ENCODE peak calls at places on chromosomes 7 and 10, in ten cellular contexts. One of them, this sample, is unnamed.

GRCh38 chr7:34087892-34088891 is 182.9 kb downstream of the BMPER start:
- DNase-seq in cardiac muscle cell: peak
- DNase-seq in fibroblast of mammary gland: peak
- DNase-seq in adrenal gland: no peak
- DNase-seq in neural crest cell: peak
- DNase-seq in AG04450: no peak
- DNase-seq in stomach: peak
- DNase-seq in PC-3: peak
- DNase-seq in HFFc6: peak
- DNase-seq in endothelial cell: peak
- DNase-seq in this sample: peak

GRCh38 chr10:131144711-131145375 is 166.7 kb downstream of the TCERG1L start:
- DNase-seq in cardiac muscle cell: no peak
- DNase-seq in fibroblast of mammary gland: no peak
- DNase-seq in adrenal gland: no peak
- DNase-seq in neural crest cell: no peak
- DNase-seq in AG04450: no peak
- DNase-seq in stomach: no peak
- DNase-seq in PC-3: no peak
- DNase-seq in HFFc6: no peak
- DNase-seq in endothelial cell: no peak
- DNase-seq in this sample: no peak

GRCh38 chr10:87589653-87590052 is 70.0 kb upstream of the PAPSS2 start:
- DNase-seq in cardiac muscle cell: no peak
- DNase-seq in fibroblast of mammary gland: peak
- DNase-seq in adrenal gland: no peak
- DNase-seq in neural crest cell: no peak
- DNase-seq in AG04450: peak
- DNase-seq in stomach: no peak
- DNase-seq in PC-3: peak
- DNase-seq in HFFc6: peak
- DNase-seq in endothelial cell: no peak
- DNase-seq in this sample: no peak

GRCh38 chr7:94300176-94300835 is 94.4 kb upstream of the COL1A2 start:
- DNase-seq in cardiac muscle cell: no peak
- DNase-seq in fibroblast of mammary gland: no peak
- DNase-seq in adrenal gland: no peak
- DNase-seq in neural crest cell: no peak
- DNase-seq in AG04450: no peak
- DNase-seq in stomach: no peak
- DNase-seq in PC-3: peak
- DNase-seq in HFFc6: no peak
- DNase-seq in endothelial cell: no peak
- DNase-seq in this sample: no peak

GRCh38 chr7:44162179-44162578 is 21.0 kb upstream of the MYL7 start:
- DNase-seq in cardiac muscle cell: no peak
- DNase-seq in fibroblast of mammary gland: peak
- DNase-seq in adrenal gland: no peak
- DNase-seq in neural crest cell: no peak
- DNase-seq in AG04450: no peak
- DNase-seq in stomach: no peak
- DNase-seq in PC-3: no peak
- DNase-seq in HFFc6: no peak
- DNase-seq in endothelial cell: no peak
- DNase-seq in this sample: no peak

GRCh38 chr7:44970521-44971051 is 8.2 kb downstream of the MYO1G start:
- DNase-seq in cardiac muscle cell: no peak
- DNase-seq in fibroblast of mammary gland: no peak
- DNase-seq in adrenal gland: peak
- DNase-seq in neural crest cell: no peak
- DNase-seq in AG04450: no peak
- DNase-seq in stomach: no peak
- DNase-seq in PC-3: no peak
- DNase-seq in HFFc6: no peak
- DNase-seq in endothelial cell: no peak
- DNase-seq in this sample: no peak

GRCh38 chr10:77643795-77644468 is 6.3 kb upstream of the KCNMA1 start:
- DNase-seq in cardiac muscle cell: peak
- DNase-seq in fibroblast of mammary gland: peak
- DNase-seq in adrenal gland: peak
- DNase-seq in neural crest cell: peak
- DNase-seq in AG04450: peak
- DNase-seq in stomach: peak
- DNase-seq in PC-3: peak
- DNase-seq in HFFc6: peak
- DNase-seq in endothelial cell: peak
- DNase-seq in this sample: peak

GRCh38 chr7:13240349-13240748 is 552.9 kb downstream of the ARL4A start:
- DNase-seq in cardiac muscle cell: no peak
- DNase-seq in fibroblast of mammary gland: peak
- DNase-seq in adrenal gland: no peak
- DNase-seq in neural crest cell: no peak
- DNase-seq in AG04450: peak
- DNase-seq in stomach: no peak
- DNase-seq in PC-3: peak
- DNase-seq in HFFc6: peak
- DNase-seq in endothelial cell: no peak
- DNase-seq in this sample: no peak

GRCh38 chr7:106778656-106779250 is 86.3 kb upstream of the PIK3CG start:
- DNase-seq in cardiac muscle cell: no peak
- DNase-seq in fibroblast of mammary gland: no peak
- DNase-seq in adrenal gland: no peak
- DNase-seq in neural crest cell: no peak
- DNase-seq in AG04450: no peak
- DNase-seq in stomach: no peak
- DNase-seq in PC-3: no peak
- DNase-seq in HFFc6: no peak
- DNase-seq in endothelial cell: no peak
- DNase-seq in this sample: no peak

GRCh38 chr7:106781007-106781406 is 84.1 kb upstream of the PIK3CG start:
- DNase-seq in cardiac muscle cell: no peak
- DNase-seq in fibroblast of mammary gland: no peak
- DNase-seq in adrenal gland: no peak
- DNase-seq in neural crest cell: no peak
- DNase-seq in AG04450: no peak
- DNase-seq in stomach: no peak
- DNase-seq in PC-3: no peak
- DNase-seq in HFFc6: no peak
- DNase-seq in endothelial cell: no peak
- DNase-seq in this sample: no peak

GRCh38 chr7:106777666-106778299 is 87.3 kb upstream of the PIK3CG start:
- DNase-seq in cardiac muscle cell: no peak
- DNase-seq in fibroblast of mammary gland: no peak
- DNase-seq in adrenal gland: no peak
- DNase-seq in neural crest cell: no peak
- DNase-seq in AG04450: no peak
- DNase-seq in stomach: no peak
- DNase-seq in PC-3: no peak
- DNase-seq in HFFc6: no peak
- DNase-seq in endothelial cell: no peak
- DNase-seq in this sample: no peak

GRCh38 chr7:106781828-106782544 is 83.1 kb upstream of the PIK3CG start:
- DNase-seq in cardiac muscle cell: no peak
- DNase-seq in fibroblast of mammary gland: no peak
- DNase-seq in adrenal gland: no peak
- DNase-seq in neural crest cell: no peak
- DNase-seq in AG04450: no peak
- DNase-seq in stomach: no peak
- DNase-seq in PC-3: no peak
- DNase-seq in HFFc6: no peak
- DNase-seq in endothelial cell: no peak
- DNase-seq in this sample: no peak

DNA sequence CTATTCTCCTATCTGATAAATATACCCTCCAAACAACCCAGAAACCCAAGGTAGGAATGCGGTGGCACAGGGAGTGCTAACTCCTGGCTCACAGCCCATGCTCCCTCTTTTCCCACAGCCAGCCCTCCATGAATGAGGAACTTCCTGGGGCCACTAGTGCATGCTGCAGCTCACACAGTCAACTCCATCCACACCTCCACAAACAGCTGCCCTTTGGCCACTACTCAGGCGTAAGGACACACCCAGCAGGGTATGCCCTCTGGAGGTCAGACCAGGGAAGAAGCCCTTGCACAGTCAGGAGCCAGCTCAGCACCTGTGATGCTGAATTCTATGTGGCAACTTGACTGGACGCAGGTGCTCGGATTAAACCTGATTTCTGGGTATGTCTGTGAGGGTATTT is 85.2 kb upstream of the PIK3CG start:
- DNase-seq in cardiac muscle cell: peak
- DNase-seq in fibroblast of mammary gland: no peak
- DNase-seq in adrenal gland: no peak
- DNase-seq in neural crest cell: no peak
- DNase-seq in AG04450: no peak
- DNase-seq in stomach: peak
- DNase-seq in PC-3: peak
- DNase-seq in HFFc6: no peak
- DNase-seq in endothelial cell: peak
- DNase-seq in this sample: peak
- TF ChIP-seq CTCF in cardiac muscle cell: no peak
- TF ChIP-seq CTCF in fibroblast of mammary gland: no peak
- TF ChIP-seq CTCF in adrenal gland: no peak
- TF ChIP-seq CTCF in neural crest cell: peak
- TF ChIP-seq CTCF in AG04450: no peak
- TF ChIP-seq CTCF in stomach: no peak
- TF ChIP-seq CTCF in PC-3: peak
- TF ChIP-seq CTCF in HFFc6: no peak
- TF ChIP-seq CTCF in endothelial cell: no peak
- TF ChIP-seq CTCF in this sample: no peak

DNA sequence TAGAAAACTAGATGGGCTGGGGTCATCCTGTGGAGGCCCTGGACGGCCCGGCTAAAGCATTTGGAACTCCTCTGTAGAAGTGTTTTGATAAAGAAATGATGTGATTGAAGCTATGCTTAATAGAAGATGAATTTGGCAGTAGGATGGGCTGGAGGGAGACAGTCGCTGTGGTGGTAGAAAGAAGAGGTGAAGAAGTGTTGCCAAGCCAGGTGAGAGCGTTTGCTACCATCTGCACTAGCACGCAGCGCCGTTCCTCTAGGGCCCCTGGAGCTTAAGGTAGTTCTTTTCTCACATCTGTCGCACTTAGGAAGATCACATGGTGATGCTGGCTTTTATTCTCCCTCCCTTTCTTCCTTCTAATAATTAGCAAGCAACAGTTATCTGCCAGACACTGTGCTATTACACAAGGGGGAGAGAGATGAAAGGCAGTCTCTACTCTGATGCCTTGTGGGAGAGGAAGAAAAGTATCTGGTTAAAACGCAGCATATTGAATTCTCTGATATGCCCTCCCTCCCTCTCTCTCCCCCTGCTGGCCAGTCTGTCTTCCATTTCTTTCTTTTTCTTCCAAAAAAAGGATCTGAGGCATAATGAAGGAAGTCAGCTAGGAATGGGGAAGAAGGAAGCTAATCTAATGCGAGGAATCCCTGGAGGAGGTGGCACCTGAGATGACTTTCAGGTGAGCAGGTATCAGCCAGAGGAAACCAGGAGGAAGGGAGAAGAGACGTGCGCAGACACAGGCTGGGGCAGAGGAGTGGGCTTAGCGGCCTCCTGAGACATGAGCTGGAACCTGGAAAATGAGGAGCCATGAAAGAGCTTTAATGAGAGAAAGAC is 162.3 kb upstream of the KLF14 start:
- DNase-seq in cardiac muscle cell: no peak
- DNase-seq in fibroblast of mammary gland: peak
- DNase-seq in adrenal gland: no peak
- DNase-seq in neural crest cell: no peak
- DNase-seq in AG04450: no peak
- DNase-seq in stomach: no peak
- DNase-seq in PC-3: no peak
- DNase-seq in HFFc6: peak
- DNase-seq in endothelial cell: peak
- DNase-seq in this sample: no peak
- TF ChIP-seq CTCF in cardiac muscle cell: peak
- TF ChIP-seq CTCF in fibroblast of mammary gland: peak
- TF ChIP-seq CTCF in adrenal gland: no peak
- TF ChIP-seq CTCF in neural crest cell: no peak
- TF ChIP-seq CTCF in AG04450: peak
- TF ChIP-seq CTCF in stomach: no peak
- TF ChIP-seq CTCF in PC-3: peak
- TF ChIP-seq CTCF in HFFc6: peak
- TF ChIP-seq CTCF in endothelial cell: no peak
- TF ChIP-seq CTCF in this sample: no peak

DNA sequence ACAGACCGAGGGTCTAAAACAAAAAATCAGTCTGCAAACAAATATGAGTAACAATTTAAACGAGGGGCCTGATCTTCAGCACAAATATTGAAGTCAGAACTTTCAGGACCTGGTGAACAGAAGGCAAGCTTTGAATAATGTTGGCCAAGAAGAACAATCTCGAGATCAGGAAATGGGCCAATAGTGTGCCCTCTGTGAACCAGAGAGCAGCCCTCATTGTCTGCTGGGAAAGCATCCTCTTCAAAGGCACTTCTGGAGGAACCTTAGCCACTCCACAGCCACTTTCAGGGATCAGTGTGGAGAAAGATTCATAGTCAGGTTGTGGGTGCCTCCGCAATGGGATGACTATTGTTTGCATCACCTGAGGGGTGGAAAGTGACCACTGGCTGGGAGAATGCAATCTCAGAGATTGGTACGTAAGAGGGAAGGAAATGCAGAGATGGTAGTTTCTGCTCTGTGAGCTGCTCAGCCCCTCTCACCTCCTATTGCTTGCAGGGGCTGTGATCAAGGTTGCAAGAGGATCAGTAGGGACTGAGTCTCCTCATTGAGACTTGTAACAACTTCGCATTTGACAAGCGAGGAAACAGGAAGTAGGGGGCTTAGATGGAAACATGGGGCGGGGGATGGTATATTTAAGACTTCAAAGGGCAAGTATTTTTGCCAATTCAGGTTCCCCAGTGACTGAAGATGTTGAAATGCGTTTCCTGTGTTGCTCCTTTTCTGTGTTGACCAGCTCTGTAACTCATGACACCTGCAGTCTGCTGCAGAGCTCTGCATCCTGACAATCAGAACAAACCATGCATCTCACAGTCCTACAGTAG is 28.4 kb upstream of the IFRD1 start:
- DNase-seq in cardiac muscle cell: no peak
- DNase-seq in fibroblast of mammary gland: peak
- DNase-seq in adrenal gland: no peak
- DNase-seq in neural crest cell: no peak
- DNase-seq in AG04450: no peak
- DNase-seq in stomach: no peak
- DNase-seq in PC-3: no peak
- DNase-seq in HFFc6: no peak
- DNase-seq in endothelial cell: no peak
- DNase-seq in this sample: no peak
- TF ChIP-seq CTCF in cardiac muscle cell: no peak
- TF ChIP-seq CTCF in fibroblast of mammary gland: no peak
- TF ChIP-seq CTCF in adrenal gland: no peak
- TF ChIP-seq CTCF in neural crest cell: no peak
- TF ChIP-seq CTCF in AG04450: no peak
- TF ChIP-seq CTCF in stomach: no peak
- TF ChIP-seq CTCF in PC-3: no peak
- TF ChIP-seq CTCF in HFFc6: no peak
- TF ChIP-seq CTCF in endothelial cell: no peak
- TF ChIP-seq CTCF in this sample: no peak

DNA sequence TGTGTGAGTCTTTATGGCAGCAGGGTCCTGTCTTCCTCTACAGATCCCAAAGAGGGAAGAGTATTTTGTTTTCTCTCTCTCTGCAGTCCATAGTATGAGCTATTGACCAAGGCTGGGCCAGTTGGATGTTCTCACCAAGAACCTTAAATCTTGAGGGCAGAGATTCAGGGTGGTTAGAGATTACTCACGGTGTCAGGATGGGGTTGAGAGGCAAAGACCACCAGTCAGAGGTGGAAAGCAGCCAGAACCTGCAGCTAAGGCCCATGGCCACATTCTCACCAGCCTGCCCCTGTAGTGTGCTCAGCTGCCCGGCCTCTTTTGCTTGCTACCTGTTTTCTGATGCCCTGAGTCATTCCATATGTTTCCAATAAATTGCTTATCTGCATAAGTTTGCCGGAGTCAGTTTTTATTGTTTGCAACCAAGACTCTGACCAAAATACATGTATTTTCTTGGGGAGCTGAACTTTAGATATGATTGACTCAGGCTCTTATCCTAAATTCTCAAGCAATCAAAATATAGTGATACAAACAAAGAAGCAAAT is 67.0 kb downstream of the MAP3K8 start:
- DNase-seq in cardiac muscle cell: no peak
- DNase-seq in fibroblast of mammary gland: peak
- DNase-seq in adrenal gland: no peak
- DNase-seq in neural crest cell: no peak
- DNase-seq in AG04450: no peak
- DNase-seq in stomach: no peak
- DNase-seq in PC-3: peak
- DNase-seq in HFFc6: no peak
- DNase-seq in endothelial cell: no peak
- DNase-seq in this sample: no peak
- TF ChIP-seq CTCF in cardiac muscle cell: no peak
- TF ChIP-seq CTCF in fibroblast of mammary gland: no peak
- TF ChIP-seq CTCF in adrenal gland: no peak
- TF ChIP-seq CTCF in neural crest cell: no peak
- TF ChIP-seq CTCF in AG04450: no peak
- TF ChIP-seq CTCF in stomach: no peak
- TF ChIP-seq CTCF in PC-3: no peak
- TF ChIP-seq CTCF in HFFc6: no peak
- TF ChIP-seq CTCF in endothelial cell: no peak
- TF ChIP-seq CTCF in this sample: no peak